ENCODE peak calls at places on chromosomes 7 and 10, in five cellular contexts. X is Kasumi-1; G is NCI-H774; B is activated CD4-positive, alpha-beta T cell treated with anti-CD3 and anti-CD28 coated beads for 24 hours; D is NCI-H1092. C is an unnamed sample.

GRCh38 chr7:30493231-30493630 is 11.4 kb downstream of the GGCT start:
- DNase-seq in X (no peak), G (no peak), B (no peak), D (no peak), C (no peak)

GRCh38 chr10:33396279-33396678 is 61.8 kb upstream of the NRP1 start:
- DNase-seq in X (no peak), G (no peak), B (no peak), D (no peak), C (no peak)

GRCh38 chr7:29588900-29589696 is 25.5 kb downstream of the PRR15 start:
- DNase-seq in X (peak), G (peak), B (no peak), D (no peak), C (peak)

GRCh38 chr10:62390497-62391176 is 16.5 kb downstream of the ZNF365 start:
- DNase-seq in X (no peak), G (no peak), B (no peak), D (no peak), C (no peak)

GRCh38 chr10:129552119-129552518 is 85.1 kb downstream of the MGMT start:
- DNase-seq in X (no peak), G (no peak), B (no peak), D (no peak), C (no peak)

GRCh38 chr7:128373588-128373987 is 12.1 kb upstream of the PRRT4 start:
- DNase-seq in X (no peak), G (no peak), B (no peak), D (no peak), C (no peak)

GRCh38 chr7:77393261-77393660 is 22.9 kb downstream of the GSAP start:
- DNase-seq in X (no peak), G (no peak), B (peak), D (no peak), C (no peak)

GRCh38 chr7:11830582-11831382 is 1.2 kb downstream of the THSD7A start:
- DNase-seq in X (no peak), G (no peak), B (no peak), D (no peak), C (no peak)

GRCh38 chr7:37916017-37916672 is 472 bp downstream of the SFRP4 start:
- DNase-seq in X (peak), G (no peak), B (no peak), D (no peak), C (no peak)

GRCh38 chr10:114380060-114380459 is 24.2 kb downstream of the AFAP1L2 start:
- DNase-seq in X (no peak), G (no peak), B (no peak), D (no peak), C (no peak)

GRCh38 chr7:122595885-122596284 is 103.0 kb downstream of the RNF133 start:
- DNase-seq in X (no peak), G (no peak), B (no peak), D (no peak), C (no peak)

GRCh38 chr7:17022915-17023314 is 141.1 kb upstream of the AGR3 start:
- DNase-seq in X (no peak), G (no peak), B (no peak), D (no peak), C (no peak)

GRCh38 chr10:5268234-5268633 is 71.6 kb downstream of the AKR1C4 start:
- DNase-seq in X (no peak), G (no peak), B (no peak), D (no peak), C (no peak)

GRCh38 chr7:148590533-148590932 is at the start of gene C7orf33:
- DNase-seq in X (no peak), G (peak), B (no peak), D (no peak), C (no peak)

GRCh38 chr7:158802535-158803199 is 26.6 kb downstream of the ESYT2 start:
- DNase-seq in X (no peak), G (no peak), B (no peak), D (no peak), C (no peak)

GRCh38 chr10:67657775-67658174 is 38.2 kb downstream of the CTNNA3 start:
- DNase-seq in X (peak), G (no peak), B (no peak), D (no peak), C (peak)

GRCh38 chr7:16774294-16774693 is 20.7 kb downstream of the TSPAN13 start:
- DNase-seq in X (no peak), G (no peak), B (no peak), D (no peak), C (no peak)

GRCh38 chr7:36487756-36488336 is 98.2 kb downstream of the ANLN start:
- DNase-seq in X (peak), G (peak), B (peak), D (peak), C (peak)

GRCh38 chr10:32417906-32418547 is 27.9 kb upstream of the CCDC7 start:
- DNase-seq in X (no peak), G (no peak), B (no peak), D (no peak), C (no peak)

GRCh38 chr7:101126651-101127459 is at the start of gene SERPINE1:
- DNase-seq in X (peak), G (peak), B (no peak), D (no peak), C (peak)

GRCh38 chr7:117458977-117459583 is 20.7 kb upstream of the CFTR start:
- DNase-seq in X (peak), G (peak), B (no peak), D (peak), C (peak)

GRCh38 chr10:8416755-8417154 is 362.3 kb downstream of the GATA3 start:
- DNase-seq in X (no peak), G (no peak), B (no peak), D (no peak), C (no peak)

GRCh38 chr7:121305109-121305508 is 23.7 kb upstream of the WNT16 start:
- DNase-seq in X (no peak), G (no peak), B (no peak), D (no peak), C (no peak)

GRCh38 chr7:6258440-6259182 is 13.8 kb downstream of the CYTH3 start:
- DNase-seq in X (no peak), G (no peak), B (no peak), D (no peak), C (no peak)

GRCh38 chr10:61063911-61064310 is 119.9 kb upstream of the RHOBTB1 start:
- DNase-seq in X (no peak), G (no peak), B (no peak), D (no peak), C (no peak)

GRCh38 chr7:39083781-39084180 is 106.1 kb downstream of the POU6F2 start:
- DNase-seq in X (no peak), G (no peak), B (no peak), D (no peak), C (no peak)

GRCh38 chr10:124256151-124256550 is 162.6 kb downstream of the OAT start:
- DNase-seq in X (no peak), G (no peak), B (no peak), D (no peak), C (no peak)

GRCh38 chr7:152459724-152460251 is 24.0 kb upstream of the KMT2C start:
- DNase-seq in X (peak), G (no peak), B (no peak), D (peak), C (peak)

GRCh38 chr10:113960617-113961260 is 82.9 kb upstream of the ADRB1 start:
- DNase-seq in X (no peak), G (peak), B (no peak), D (no peak), C (no peak)

GRCh38 chr7:124152859-124153692 is 120.2 kb upstream of the TMEM229A start:
- DNase-seq in X (peak), G (no peak), B (no peak), D (no peak), C (peak)

GRCh38 chr7:108368466-108368865 is 87.8 kb downstream of the NRCAM start:
- DNase-seq in X (no peak), G (peak), B (no peak), D (no peak), C (no peak)

GRCh38 chr7:108452707-108453106 is 3.5 kb downstream of the NRCAM start:
- DNase-seq in X (peak), G (no peak), B (no peak), D (peak), C (peak)